ENCODE peak calls at places on chromosomes 11 and 22, in six cellular contexts. H is Peyer's patch, D is breast epithelium, I is A549, N is body of pancreas, F is uterus. L is an unnamed sample.

GRCh38 chr11:69393865-69394233 is 87.6 kb upstream of the LINC01488 start:
- DNase-seq in H (no peak), D (no peak), I (no peak), N (peak; percentile 8), F (no peak), L (no peak)

GRCh38 chr22:27685515-27685914 is 116.0 kb downstream of the MN1 start:
- DNase-seq in H (no peak), D (no peak), I (no peak), N (peak; percentile 16), F (no peak), L (peak; percentile 30)

GRCh38 chr11:69640995-69641581 is at the start of gene CCND1:
- DNase-seq in H (peak; percentile 83), D (peak; percentile 54), I (peak; percentile 95), N (peak; percentile 75), F (no peak), L (no peak)

GRCh38 chr11:64086263-64086938 is 50.7 kb downstream of the FLRT1 start:
- DNase-seq in H (no peak), D (peak; percentile 19), I (peak; percentile 30), N (peak; percentile 77), F (peak; percentile 67), L (no peak)

GRCh38 chr22:50498322-50498861 is 9.1 kb downstream of the LMF2 start:
- DNase-seq in H (peak; percentile 89), D (no peak), I (peak; percentile 72), N (peak; percentile 85), F (no peak), L (peak; percentile 62)

GRCh38 chr11:22521226-22521625 is 104.4 kb downstream of the FANCF start:
- DNase-seq in H (no peak), D (no peak), I (peak; percentile 26), N (no peak), F (no peak), L (no peak)

GRCh38 chr11:97140885-97141494 is 751.2 kb downstream of the JRKL start:
- DNase-seq in H (no peak), D (no peak), I (peak; percentile 2), N (no peak), F (no peak), L (no peak)

GRCh38 chr11:25566298-25567200 is 765.4 kb upstream of the ANO3 start:
- DNase-seq in H (no peak), D (peak; percentile 20), I (no peak), N (peak; percentile 10), F (peak; percentile 27), L (no peak)

DNA sequence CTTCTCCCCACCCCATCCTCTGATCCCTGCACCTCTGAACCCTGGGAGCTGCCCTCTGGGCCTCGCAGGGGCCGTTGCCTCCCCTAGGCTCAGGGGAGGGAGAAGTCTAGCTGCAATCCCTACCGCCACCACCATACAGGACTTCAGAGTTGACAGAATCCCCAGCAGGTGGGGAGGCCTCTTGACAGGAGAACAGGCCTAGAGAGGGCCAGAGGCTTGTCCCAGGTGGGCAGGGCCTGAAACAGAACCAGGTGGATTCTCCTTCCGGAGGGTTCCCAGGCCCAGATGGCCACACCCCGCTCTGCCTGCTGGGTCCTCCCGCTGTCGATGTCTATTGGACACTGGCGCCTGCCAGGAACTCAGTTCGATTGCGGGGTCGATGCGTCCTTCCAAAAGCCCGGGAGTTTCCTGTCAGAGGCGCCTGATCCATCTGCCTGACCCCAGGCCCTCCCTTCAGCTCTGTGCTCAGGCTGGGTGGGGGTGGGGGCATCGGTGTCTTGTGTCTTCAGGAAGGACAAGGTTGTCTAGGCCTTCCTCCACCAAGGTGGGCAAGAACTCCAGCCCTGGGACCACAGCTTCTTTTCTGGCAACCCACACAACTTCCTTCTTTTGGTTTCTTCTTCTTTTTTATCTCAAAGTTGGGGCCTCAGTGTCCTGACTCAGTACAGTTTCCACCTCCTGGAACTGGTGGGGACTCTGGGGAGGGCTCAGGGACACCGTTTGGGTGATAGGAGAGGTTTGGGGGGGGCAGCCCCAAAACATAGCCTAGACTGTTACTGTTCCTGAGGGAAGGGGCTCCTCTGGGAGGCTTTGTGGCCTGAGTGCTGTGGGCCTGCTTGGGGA is 6.4 kb downstream of the STARD10 start:
- DNase-seq in H (peak; percentile 71), D (no peak), I (no peak), N (peak; percentile 63), F (no peak), L (peak; percentile 35)
- TF ChIP-seq POLR2A in H (no peak), D (no peak), I (no peak), N (peak; percentile 6), F (no peak), L (no peak)

GRCh38 chr11:92224394-92225205 is at the start of gene FAT3:
- DNase-seq in H (no peak), D (no peak), I (peak; percentile 56), N (peak; percentile 11), F (peak; percentile 26), L (no peak)

GRCh38 chr11:92225563-92226308 is 1.1 kb downstream of the FAT3 start:
- DNase-seq in H (no peak), D (no peak), I (no peak), N (no peak), F (no peak), L (no peak)

GRCh38 chr11:92219476-92219875 is 5.1 kb upstream of the FAT3 start:
- DNase-seq in H (no peak), D (no peak), I (no peak), N (no peak), F (no peak), L (no peak)

GRCh38 chr11:92225206-92225562 is 566 bp downstream of the FAT3 start:
- DNase-seq in H (no peak), D (no peak), I (no peak), N (no peak), F (no peak), L (no peak)

GRCh38 chr11:92222701-92223100 is 1.9 kb upstream of the FAT3 start:
- DNase-seq in H (no peak), D (no peak), I (no peak), N (no peak), F (no peak), L (no peak)
- TF ChIP-seq POLR2A in H (no peak), D (no peak), I (no peak), N (no peak), F (no peak), L (no peak)

GRCh38 chr11:65599216-65599954 is 3.8 kb upstream of the KCNK7 start:
- DNase-seq in H (no peak), D (no peak), I (no peak), N (no peak), F (no peak), L (no peak)

GRCh38 chr11:65596520-65596919 is 920 bp upstream of the KCNK7 start:
- DNase-seq in H (no peak), D (no peak), I (no peak), N (peak; percentile 11), F (no peak), L (no peak)

GRCh38 chr11:65595921-65596281 is 301 bp upstream of the KCNK7 start:
- DNase-seq in H (no peak), D (no peak), I (no peak), N (no peak), F (no peak), L (no peak)

GRCh38 chr11:65599955-65600246 is 4.3 kb upstream of the KCNK7 start:
- DNase-seq in H (no peak), D (no peak), I (no peak), N (no peak), F (no peak), L (no peak)

DNA sequence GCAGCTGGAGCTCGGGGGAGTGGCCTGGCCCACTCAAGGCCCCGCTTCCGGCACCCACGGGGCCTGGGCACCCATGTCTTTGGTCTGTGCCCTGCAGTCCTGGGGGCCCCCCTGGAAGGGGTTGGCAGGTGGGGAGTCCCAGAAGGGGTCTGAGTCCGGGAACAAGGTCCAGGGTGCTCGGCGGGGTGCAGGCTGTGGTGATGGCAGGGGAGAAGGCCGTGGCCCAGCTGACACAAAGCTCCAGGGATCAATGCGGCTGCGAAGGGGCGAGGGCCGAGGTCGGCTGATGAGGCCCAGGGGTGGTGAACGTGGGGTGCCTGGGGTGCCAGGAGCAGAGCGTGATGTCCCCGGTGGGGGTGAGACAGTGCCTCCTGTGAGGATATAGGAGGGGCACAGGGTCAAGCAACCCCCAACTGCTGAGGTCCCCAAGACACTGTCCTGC is 2.7 kb upstream of the KCNK7 start:
- DNase-seq in H (no peak), D (no peak), I (no peak), N (no peak), F (no peak), L (no peak)
- TF ChIP-seq POLR2A in H (no peak), D (no peak), I (no peak), N (no peak), F (no peak), L (no peak)

GRCh38 chr22:36454916-36455570 is 26.4 kb downstream of the TXN2 start:
- DNase-seq in H (peak; percentile 99), D (peak; percentile 95), I (peak; percentile 94), N (peak; percentile 96), F (peak; percentile 95), L (peak; percentile 95)
- TF ChIP-seq POLR2A in H (peak; percentile 59), D (peak; percentile 67), I (peak; percentile 38), N (peak; percentile 81), F (peak; percentile 94), L (peak; percentile 79)

GRCh38 chr22:37959231-37959825 is 5.8 kb downstream of the POLR2F start:
- DNase-seq in H (no peak), D (no peak), I (no peak), N (no peak), F (no peak), L (peak; percentile 11)

GRCh38 chr22:37951305-37951704 is 2.1 kb downstream of the C22orf23 start:
- DNase-seq in H (no peak), D (no peak), I (peak; percentile 45), N (no peak), F (no peak), L (no peak)

GRCh38 chr22:37957232-37957631 is 3.7 kb downstream of the POLR2F start:
- DNase-seq in H (no peak), D (no peak), I (no peak), N (no peak), F (no peak), L (no peak)

GRCh38 chr22:37953062-37953436 is 352 bp downstream of the C22orf23 start:
- DNase-seq in H (no peak), D (no peak), I (no peak), N (peak; percentile 22), F (no peak), L (peak; percentile 53)

GRCh38 chr22:37953437-37954179 is at the start of the genes C22orf23 and POLR2F:
- DNase-seq in H (peak; percentile 98), D (peak; percentile 91), I (peak; percentile 90), N (peak; percentile 99), F (peak; percentile 95), L (peak; percentile 95)
- TF ChIP-seq POLR2A in H (peak; percentile 47), D (peak; percentile 35), I (peak; percentile 89), N (no peak), F (peak; percentile 69), L (peak; percentile 73)

DNA sequence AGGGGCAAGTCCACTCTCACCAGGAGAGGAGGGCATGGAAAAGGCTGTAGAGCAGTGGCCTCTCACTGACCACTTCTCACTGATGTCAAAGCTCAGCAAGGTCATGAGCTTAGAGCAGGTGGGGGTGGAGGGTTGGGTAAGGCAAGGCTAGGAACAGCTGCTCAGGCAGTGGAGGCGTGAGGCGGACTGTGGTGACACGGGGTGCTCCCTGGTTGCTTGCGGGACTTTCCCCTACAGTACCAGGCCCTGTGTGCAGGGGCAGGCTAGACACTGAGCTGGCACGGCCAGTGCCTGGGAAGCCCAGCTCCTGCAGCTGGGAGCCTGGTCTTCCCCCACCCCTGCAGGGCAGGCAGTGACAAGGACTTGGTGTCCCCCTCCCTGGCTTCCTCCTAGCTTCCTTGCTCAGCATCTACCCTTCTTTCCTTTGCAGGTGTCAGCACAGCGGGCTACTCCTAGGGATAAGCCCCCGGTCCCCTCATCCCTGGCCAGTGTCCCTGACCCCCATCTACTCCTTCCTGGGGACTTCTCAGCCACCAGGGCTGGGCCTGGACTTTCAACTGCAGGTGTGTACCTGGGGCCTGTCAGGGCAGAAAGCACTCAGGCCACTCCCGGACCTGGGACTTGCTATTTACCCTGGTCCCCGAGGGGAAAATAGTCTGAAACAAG is 45.6 kb downstream of the PISD start:
- DNase-seq in H (peak; percentile 72), D (no peak), I (no peak), N (no peak), F (no peak), L (no peak)
- TF ChIP-seq POLR2A in H (no peak), D (no peak), I (no peak), N (no peak), F (no peak), L (peak; percentile 35)

L was measured in erythroblast.